ENCODE peak calls at places on chromosome 4, in four cellular contexts. E is psoas muscle, W is K562, M is astrocyte of the spinal cord. B is an unnamed sample.

GRCh38 chr4:186651624-186652023 is 72.0 kb downstream of the FAT1 start:
- DNase-seq in E (peak), W (no peak), M (peak), B (no peak)

GRCh38 chr4:87038837-87039715 is 104.3 kb downstream of the AFF1 start:
- DNase-seq in E (peak), W (no peak), M (peak), B (no peak)

GRCh38 chr4:159267023-159267939 is 164.4 kb downstream of the RAPGEF2 start:
- DNase-seq in E (no peak), W (no peak), M (peak), B (no peak)

GRCh38 chr4:99117876-99118693 is 26.0 kb downstream of the ADH4 start:
- DNase-seq in E (no peak), W (no peak), M (peak), B (no peak)

GRCh38 chr4:153408932-153409331 is 57.2 kb upstream of the TMEM131L start:
- DNase-seq in E (no peak), W (no peak), M (no peak), B (no peak)

GRCh38 chr4:65383589-65384305 is 286.5 kb downstream of the EPHA5 start:
- DNase-seq in E (no peak), W (no peak), M (peak), B (no peak)

GRCh38 chr4:182385897-182386296 is 142.7 kb downstream of the TENM3 start:
- DNase-seq in E (no peak), W (no peak), M (no peak), B (no peak)

GRCh38 chr4:175542787-175543186 is 269.3 kb downstream of the GPM6A start:
- DNase-seq in E (no peak), W (no peak), M (no peak), B (no peak)

GRCh38 chr4:43275779-43276178 is 383.3 kb downstream of the GRXCR1 start:
- DNase-seq in E (no peak), W (no peak), M (no peak), B (no peak)

GRCh38 chr4:33407496-33407895 is 2687.3 kb downstream of the PCDH7 start:
- DNase-seq in E (no peak), W (no peak), M (no peak), B (no peak)

GRCh38 chr4:125572601-125573000 is 257.8 kb downstream of the FAT4 start:
- DNase-seq in E (no peak), W (no peak), M (no peak), B (no peak)

GRCh38 chr4:84877051-84877833 is 89.2 kb downstream of the WDFY3 start:
- DNase-seq in E (no peak), W (no peak), M (peak), B (no peak)

GRCh38 chr4:87911252-87911774 is 64.2 kb upstream of the SPP1 start:
- DNase-seq in E (no peak), W (no peak), M (no peak), B (no peak)

GRCh38 chr4:122632396-122633143 is 11.7 kb upstream of the IL21 start:
- DNase-seq in E (no peak), W (no peak), M (no peak), B (peak)

GRCh38 chr4:84530449-84530848 is 31.4 kb upstream of the NKX6-1 start:
- DNase-seq in E (no peak), W (no peak), M (no peak), B (no peak)

GRCh38 chr4:161601011-161601410 is 562.8 kb downstream of the FSTL5 start:
- DNase-seq in E (no peak), W (no peak), M (no peak), B (no peak)

GRCh38 chr4:70703695-70704332 is 15.5 kb downstream of the UTP3 start:
- DNase-seq in E (no peak), W (no peak), M (peak), B (no peak)

GRCh38 chr4:80240976-80241375 is 25.5 kb upstream of the FGF5 start:
- DNase-seq in E (no peak), W (no peak), M (peak), B (no peak)

GRCh38 chr4:80070880-80071620 is 2.0 kb downstream of the ANTXR2 start:
- DNase-seq in E (no peak), W (no peak), M (peak), B (no peak)

GRCh38 chr4:170014359-170015008 is 11.7 kb downstream of the MFAP3L start:
- DNase-seq in E (no peak), W (no peak), M (peak), B (no peak)

GRCh38 chr4:166323250-166323649 is 450.2 kb downstream of the TLL1 start:
- DNase-seq in E (no peak), W (no peak), M (no peak), B (no peak)

GRCh38 chr4:185346975-185347601 is 48.6 kb downstream of the LRP2BP start:
- DNase-seq in E (no peak), W (no peak), M (peak), B (no peak)

GRCh38 chr4:86613734-86614133 is 19.6 kb downstream of the PTPN13 start:
- DNase-seq in E (no peak), W (no peak), M (no peak), B (no peak)

GRCh38 chr4:122668241-122668640 is 47.4 kb upstream of the IL21 start:
- DNase-seq in E (no peak), W (no peak), M (peak), B (no peak)

GRCh38 chr4:76197001-76197743 is 16.5 kb downstream of the SCARB2 start:
- DNase-seq in E (no peak), W (no peak), M (peak), B (no peak)

GRCh38 chr4:17103231-17103630 is 204.8 kb upstream of the LDB2 start:
- DNase-seq in E (no peak), W (no peak), M (peak), B (no peak)

GRCh38 chr4:141473952-141474351 is 162.4 kb upstream of the IL15 start:
- DNase-seq in E (no peak), W (no peak), M (peak), B (no peak)

GRCh38 chr4:26235500-26235899 is 85.3 kb upstream of the RBPJ start:
- DNase-seq in E (peak), W (no peak), M (peak), B (no peak)

GRCh38 chr4:93828830-93829530 is 427 bp downstream of the ATOH1 start:
- DNase-seq in E (no peak), W (no peak), M (no peak), B (no peak)

GRCh38 chr4:25090516-25090915 is 59.8 kb upstream of the LGI2 start:
- DNase-seq in E (no peak), W (no peak), M (peak), B (no peak)

GRCh38 chr4:165668694-165669093 is 204.3 kb upstream of the TLL1 start:
- DNase-seq in E (no peak), W (no peak), M (peak), B (no peak)

GRCh38 chr4:184016742-184017668 is 111.9 kb downstream of the STOX2 start:
- DNase-seq in E (no peak), W (no peak), M (no peak), B (no peak)

GRCh38 chr4:98566491-98567008 is 91.9 kb downstream of the TSPAN5 start:
- DNase-seq in E (no peak), W (no peak), M (peak), B (no peak)

GRCh38 chr4:140755811-140756291 is 334 bp downstream of the TBC1D9 start:
- DNase-seq in E (peak), W (no peak), M (peak), B (no peak)

GRCh38 chr4:152299553-152299952 is 236.3 kb downstream of the FBXW7 start:
- DNase-seq in E (no peak), W (no peak), M (no peak), B (no peak)

GRCh38 chr4:41448935-41449334 is 89.0 kb upstream of the LIMCH1 start:
- DNase-seq in E (peak), W (no peak), M (no peak), B (no peak)

GRCh38 chr4:128565565-128566186 is 243.8 kb upstream of the JADE1 start:
- DNase-seq in E (peak), W (no peak), M (no peak), B (no peak)

DNA sequence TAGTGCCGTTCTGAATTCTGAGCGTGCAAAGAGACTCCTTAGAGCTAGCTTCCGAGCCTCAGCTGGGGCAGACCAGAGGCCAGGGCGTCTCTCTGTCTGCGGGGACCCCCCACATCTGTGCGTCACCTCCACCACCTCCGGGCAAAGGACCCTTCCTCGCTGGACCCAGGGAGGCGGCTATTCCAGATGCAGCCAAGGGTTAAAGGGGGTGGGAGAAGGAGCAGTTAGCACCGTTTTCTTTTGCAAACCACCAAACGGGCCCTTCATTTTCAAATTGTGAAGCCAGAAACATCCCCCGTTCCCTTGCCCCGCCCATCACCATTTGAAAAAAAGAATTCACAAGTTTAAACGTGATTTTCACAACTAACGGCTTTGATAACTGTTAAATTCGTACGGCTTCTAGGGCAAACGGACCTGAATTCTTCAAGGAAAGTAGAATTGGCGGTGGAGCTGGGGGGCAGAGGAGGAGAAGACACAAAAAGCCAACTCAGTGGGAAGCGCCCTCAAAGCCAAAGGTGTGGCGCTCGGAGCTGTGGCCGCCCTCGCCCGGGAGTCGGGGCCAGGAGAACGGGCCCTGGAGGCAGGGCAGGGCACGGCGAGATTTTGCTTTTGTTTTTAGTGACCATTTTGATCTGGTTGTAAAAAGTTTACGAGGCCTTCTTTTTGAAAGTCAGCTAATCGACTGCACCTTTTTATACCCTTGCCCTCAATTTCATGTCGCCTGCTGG is 3.3 kb upstream of the PDGFRA start:
- DNase-seq in E (no peak), W (no peak), M (peak), B (no peak)
- H3K4me3 ChIP-seq in E (peak), W (no peak), M (peak), B (no peak)

DNA sequence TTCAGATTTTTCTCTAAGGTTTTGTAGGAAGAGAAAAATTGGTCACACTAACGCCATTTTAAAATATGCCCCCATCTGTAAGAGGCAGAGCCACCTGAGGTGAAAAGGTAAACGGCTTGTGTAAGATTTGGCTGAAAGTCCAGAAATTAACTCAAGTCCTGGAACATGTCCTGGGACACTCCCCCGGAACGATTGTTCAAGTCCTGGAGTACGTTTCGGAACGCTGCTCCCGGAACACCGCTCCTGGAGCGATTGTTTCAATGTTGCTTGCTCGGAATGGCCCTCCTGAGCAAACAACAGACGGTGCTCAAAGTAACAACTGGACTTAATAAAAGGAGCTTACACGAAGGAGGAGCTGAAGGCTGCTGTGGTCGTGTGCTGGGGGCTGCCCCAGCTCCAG is 796.5 kb upstream of the SLIT2 start:
- DNase-seq in E (no peak), W (no peak), M (no peak), B (no peak)
- H3K4me3 ChIP-seq in E (no peak), W (no peak), M (no peak), B (no peak)

DNA sequence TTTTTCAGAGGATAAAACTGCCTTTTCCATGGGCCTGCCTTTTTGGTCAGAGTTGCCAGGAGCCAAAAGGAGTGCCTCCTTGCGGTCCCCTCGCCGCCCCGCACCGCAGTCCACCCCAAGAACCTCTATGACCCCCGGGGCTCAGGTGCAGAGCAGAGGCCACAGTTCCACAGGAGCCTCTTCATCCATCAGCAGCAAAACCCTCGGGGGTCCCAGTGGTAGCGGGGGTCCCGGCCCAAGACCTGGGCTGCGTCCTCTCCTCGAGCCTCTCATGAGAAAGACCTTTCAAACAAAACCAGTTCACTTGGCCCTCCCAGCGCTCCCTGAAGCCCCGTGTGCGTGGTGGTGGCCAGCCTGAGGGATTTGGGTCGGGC is 16.8 kb downstream of the ZFYVE28 start:
- DNase-seq in E (no peak), W (no peak), M (no peak), B (no peak)
- H3K4me3 ChIP-seq in E (peak), W (no peak), M (no peak), B (no peak)

GRCh38 chr4:150318527-150318926 is 240.3 kb downstream of the DCLK2 start:
- DNase-seq in E (no peak), W (no peak), M (no peak), B (no peak)

GRCh38 chr4:150314031-150314430 is 235.8 kb downstream of the DCLK2 start:
- DNase-seq in E (no peak), W (no peak), M (no peak), B (no peak)

GRCh38 chr4:150316332-150317205 is 238.3 kb downstream of the DCLK2 start:
- DNase-seq in E (no peak), W (no peak), M (peak), B (no peak)

GRCh38 chr4:150315691-150316090 is 237.4 kb downstream of the DCLK2 start:
- DNase-seq in E (no peak), W (no peak), M (no peak), B (no peak)

GRCh38 chr4:150315175-150315574 is 236.9 kb downstream of the DCLK2 start:
- DNase-seq in E (no peak), W (no peak), M (no peak), B (no peak)
- H3K4me3 ChIP-seq in E (no peak), W (no peak), M (no peak), B (no peak)

GRCh38 chr4:180152831-180153230 is 2090.4 kb upstream of the TENM3 start:
- DNase-seq in E (no peak), W (no peak), M (no peak), B (no peak)

GRCh38 chr4:180150818-180151217 is 2092.4 kb upstream of the TENM3 start:
- DNase-seq in E (no peak), W (no peak), M (peak), B (no peak)

GRCh38 chr4:180160195-180160985 is 2082.8 kb upstream of the TENM3 start:
- DNase-seq in E (no peak), W (no peak), M (no peak), B (no peak)

GRCh38 chr4:180153587-180153986 is 2089.6 kb upstream of the TENM3 start:
- DNase-seq in E (no peak), W (no peak), M (peak), B (no peak)

DNA sequence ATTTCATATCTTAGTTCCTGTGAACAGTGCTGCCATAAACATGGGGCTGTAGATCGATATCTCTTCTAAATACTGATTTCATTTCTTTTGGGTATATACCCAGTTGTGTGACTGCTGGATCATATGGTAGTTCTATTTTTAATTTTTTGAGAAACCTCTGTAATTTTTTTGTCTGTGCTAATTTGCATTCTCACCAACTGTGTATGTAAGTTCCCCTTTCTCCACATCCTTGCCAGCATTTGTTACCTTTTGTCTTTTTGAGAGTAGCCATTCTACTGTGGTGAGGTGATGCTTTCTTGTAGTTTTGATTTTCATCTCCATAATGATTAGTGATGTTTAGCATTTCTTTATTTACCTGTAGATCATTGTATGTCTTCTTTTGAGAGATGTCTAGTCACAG is 2086.5 kb upstream of the TENM3 start:
- DNase-seq in E (no peak), W (no peak), M (no peak), B (no peak)
- H3K4me3 ChIP-seq in E (no peak), W (no peak), M (no peak), B (no peak)

DNA sequence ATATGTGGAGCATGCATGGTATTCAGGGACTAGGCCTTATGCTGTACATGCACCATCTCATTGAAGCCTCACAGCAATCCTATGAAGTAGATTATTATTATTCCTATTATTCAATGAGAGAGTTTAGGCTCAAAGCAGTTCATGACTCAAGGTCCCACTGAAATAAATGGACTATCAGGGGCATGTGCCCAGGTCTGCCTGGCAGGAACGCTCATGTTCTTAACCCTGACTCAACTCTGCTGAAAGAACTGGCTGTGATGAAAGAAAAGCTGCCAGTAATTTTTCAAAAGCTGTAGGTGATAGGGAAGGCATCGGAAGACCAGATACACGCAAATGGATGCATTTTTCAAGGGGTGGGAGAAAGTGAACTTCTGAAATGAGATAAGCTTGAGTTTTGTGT is 243.4 kb downstream of the PTTG2 start:
- DNase-seq in E (no peak), W (no peak), M (no peak), B (no peak)
- H3K4me3 ChIP-seq in E (no peak), W (no peak), M (no peak), B (no peak)

DNA sequence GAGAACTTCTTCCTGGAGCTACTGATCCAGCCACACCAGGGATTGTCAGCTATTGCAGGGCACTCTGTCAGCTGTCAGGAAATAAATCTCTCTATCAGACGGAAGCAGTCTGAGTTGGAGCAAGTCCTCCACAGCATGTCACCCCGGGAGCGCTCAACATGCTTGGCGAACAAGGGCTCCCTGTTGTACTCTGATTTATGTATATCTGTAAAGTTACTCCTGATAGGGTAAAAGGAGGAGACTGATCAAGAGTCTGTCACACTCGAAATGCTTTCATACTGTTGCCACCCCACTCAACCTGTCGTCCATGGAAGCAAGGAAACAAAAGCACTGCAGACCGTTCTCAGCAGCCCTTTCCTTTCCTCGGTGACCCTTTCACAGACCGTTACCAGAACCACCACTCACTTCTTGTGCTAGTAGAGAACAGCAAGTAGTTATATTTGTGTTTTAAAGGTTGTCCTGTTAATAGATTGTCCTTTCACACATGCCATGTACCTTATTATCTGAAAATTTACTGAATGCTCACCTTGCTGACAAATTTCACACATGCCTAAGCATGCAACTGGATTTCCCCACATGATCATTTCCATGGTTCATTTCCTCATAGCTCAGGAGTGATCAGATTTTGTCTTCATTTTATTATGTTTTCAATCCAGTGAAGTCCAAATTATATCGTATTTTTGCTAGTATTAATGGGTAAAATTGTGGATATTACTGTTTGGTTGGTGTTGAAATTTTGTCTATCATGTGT is 2108.9 kb upstream of the TENM3 start:
- DNase-seq in E (no peak), W (no peak), M (peak), B (no peak)
- H3K4me3 ChIP-seq in E (peak), W (no peak), M (no peak), B (no peak)

DNA sequence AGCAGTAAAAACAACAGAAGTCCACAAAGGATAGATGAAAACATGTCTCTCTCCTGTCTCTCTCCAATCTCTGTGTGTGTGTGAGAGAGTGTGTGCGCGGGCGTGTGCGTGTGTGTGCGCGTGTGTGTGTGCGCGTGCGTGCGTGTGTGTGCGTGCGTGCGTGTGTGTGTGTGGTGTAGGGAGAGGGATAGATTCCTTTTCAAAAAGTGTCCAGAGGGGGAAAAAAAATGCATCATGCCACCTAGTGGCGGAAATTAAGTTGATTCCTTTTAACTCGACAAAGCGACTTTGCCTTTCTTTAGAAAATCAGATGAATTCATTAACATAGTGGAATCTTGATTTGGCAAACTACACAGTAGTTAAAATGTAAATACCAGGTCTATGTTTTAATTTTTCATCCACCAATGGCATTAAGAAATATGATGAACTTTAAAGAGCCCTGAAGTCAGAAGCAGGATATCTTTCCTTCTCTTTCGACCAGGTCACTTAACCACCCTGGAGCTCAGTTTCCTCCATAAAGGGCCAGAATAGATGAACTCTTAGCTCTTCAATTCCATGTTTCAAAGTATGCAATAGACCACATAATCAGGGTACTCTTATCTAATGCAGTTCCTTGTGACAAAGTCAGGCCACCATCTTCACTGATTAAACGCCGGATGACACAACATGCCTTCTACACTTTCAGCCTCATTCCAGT is 162.9 kb downstream of the FBXO8 start:
- DNase-seq in E (peak), W (peak), M (peak), B (peak)
- H3K4me3 ChIP-seq in E (peak), W (peak), M (peak), B (no peak)